ENCODE peak calls at places on chromosomes 11 and 22, in seven cellular contexts. F, Y, K, Q, R, C and P are unnamed samples.

GRCh38 chr22:36144886-36145541 is 15.5 kb downstream of the APOL3 start:
- DNase-seq in F (peak), Y (peak), K (peak), Q (no peak), R (no peak), C (peak), P (no peak)

GRCh38 chr22:35404176-35404575 is 4.2 kb downstream of the MCM5 start:
- DNase-seq in F (no peak), Y (no peak), K (no peak), Q (no peak), R (no peak), C (no peak), P (no peak)

GRCh38 chr11:7965386-7965785 is at the start of gene NLRP10:
- DNase-seq in F (peak), Y (no peak), K (no peak), Q (no peak), R (no peak), C (no peak), P (no peak)

GRCh38 chr22:50118557-50119168 is 28.9 kb downstream of the MOV10L1 start:
- DNase-seq in F (peak), Y (no peak), K (peak), Q (no peak), R (no peak), C (peak), P (no peak)

GRCh38 chr11:128964463-128964930 is 21.8 kb upstream of the TP53AIP1 start:
- DNase-seq in F (no peak), Y (no peak), K (no peak), Q (no peak), R (no peak), C (no peak), P (no peak)

GRCh38 chr22:19568337-19569311 is 44.4 kb upstream of the CLDN5 start:
- DNase-seq in F (peak), Y (no peak), K (no peak), Q (no peak), R (no peak), C (peak), P (no peak)

GRCh38 chr11:29300441-29300840 is 716.4 kb downstream of the KCNA4 start:
- DNase-seq in F (peak), Y (no peak), K (no peak), Q (no peak), R (no peak), C (no peak), P (no peak)

GRCh38 chr11:8063319-8063718 is 17.7 kb upstream of the TUB start:
- DNase-seq in F (no peak), Y (no peak), K (no peak), Q (no peak), R (no peak), C (no peak), P (no peak)

GRCh38 chr22:41825376-41825775 is 7.5 kb upstream of the SREBF2 start:
- DNase-seq in F (no peak), Y (no peak), K (no peak), Q (no peak), R (no peak), C (no peak), P (no peak)

GRCh38 chr11:132234878-132235277 is 864.5 kb downstream of the NTM start:
- DNase-seq in F (peak), Y (no peak), K (no peak), Q (no peak), R (no peak), C (no peak), P (no peak)

GRCh38 chr22:42881982-42882656 is 25.0 kb upstream of the ARFGAP3 start:
- DNase-seq in F (no peak), Y (no peak), K (no peak), Q (no peak), R (no peak), C (no peak), P (no peak)

GRCh38 chr11:2570841-2571597 is 126.2 kb downstream of the KCNQ1 start:
- DNase-seq in F (no peak), Y (no peak), K (no peak), Q (no peak), R (no peak), C (no peak), P (no peak)

GRCh38 chr11:64931290-64931689 is 4.4 kb downstream of the GPHA2 start:
- DNase-seq in F (no peak), Y (no peak), K (no peak), Q (no peak), R (no peak), C (no peak), P (no peak)

GRCh38 chr22:37098976-37099577 is 10.4 kb downstream of the TMPRSS6 start:
- DNase-seq in F (no peak), Y (no peak), K (no peak), Q (no peak), R (no peak), C (no peak), P (no peak)

GRCh38 chr11:93330446-93330984 is at the start of gene DEUP1:
- DNase-seq in F (no peak), Y (peak), K (no peak), Q (no peak), R (no peak), C (no peak), P (peak)

GRCh38 chr22:20239951-20240773 is 28.0 kb downstream of the RTN4R start:
- DNase-seq in F (no peak), Y (peak), K (no peak), Q (no peak), R (no peak), C (no peak), P (no peak)

GRCh38 chr11:21460082-21460481 is 732.8 kb upstream of the ANO5 start:
- DNase-seq in F (no peak), Y (no peak), K (no peak), Q (no peak), R (no peak), C (no peak), P (no peak)

GRCh38 chr11:35030716-35031213 is 108.2 kb upstream of the CD44 start:
- DNase-seq in F (peak), Y (no peak), K (peak), Q (no peak), R (no peak), C (peak), P (no peak)

GRCh38 chr11:19455731-19456130 is 215.0 kb upstream of the E2F8 start:
- DNase-seq in F (no peak), Y (peak), K (no peak), Q (no peak), R (no peak), C (no peak), P (no peak)

GRCh38 chr22:24989541-24989951 is 37.0 kb downstream of the KIAA1671 start:
- DNase-seq in F (no peak), Y (no peak), K (no peak), Q (no peak), R (no peak), C (no peak), P (no peak)

GRCh38 chr22:42320463-42321416 is 50.3 kb upstream of the TCF20 start:
- DNase-seq in F (no peak), Y (no peak), K (no peak), Q (no peak), R (no peak), C (no peak), P (no peak)

GRCh38 chr22:44427506-44428470 is 70.2 kb downstream of the RTL6 start:
- DNase-seq in F (no peak), Y (no peak), K (no peak), Q (no peak), R (no peak), C (peak), P (no peak)

GRCh38 chr11:28922351-28922981 is 814.3 kb downstream of the METTL15 start:
- DNase-seq in F (no peak), Y (no peak), K (no peak), Q (no peak), R (no peak), C (no peak), P (no peak)

GRCh38 chr22:32355760-32356159 is 1.9 kb upstream of the RFPL3 start:
- DNase-seq in F (no peak), Y (no peak), K (peak), Q (no peak), R (no peak), C (peak), P (no peak)

GRCh38 chr11:65288706-65289536 is 25.7 kb upstream of the CDC42EP2 start:
- DNase-seq in F (no peak), Y (no peak), K (no peak), Q (no peak), R (no peak), C (no peak), P (no peak)

GRCh38 chr11:102177974-102178631 is 67.9 kb downstream of the YAP1 start:
- DNase-seq in F (peak), Y (no peak), K (peak), Q (no peak), R (no peak), C (peak), P (no peak)

GRCh38 chr11:130554241-130555055 is 106.0 kb downstream of the ADAMTS15 start:
- DNase-seq in F (no peak), Y (no peak), K (no peak), Q (no peak), R (no peak), C (no peak), P (no peak)

GRCh38 chr11:22508691-22509090 is 116.9 kb downstream of the FANCF start:
- DNase-seq in F (no peak), Y (no peak), K (no peak), Q (no peak), R (no peak), C (no peak), P (no peak)

GRCh38 chr11:376531-377173 is 7.4 kb downstream of the B4GALNT4 start:
- DNase-seq in F (no peak), Y (no peak), K (no peak), Q (no peak), R (no peak), C (no peak), P (no peak)

GRCh38 chr11:14549891-14550290 is 29.7 kb upstream of the PSMA1 start:
- DNase-seq in F (no peak), Y (no peak), K (no peak), Q (no peak), R (no peak), C (no peak), P (no peak)

GRCh38 chr22:40641269-40641668 is 4.8 kb upstream of the MRTFA start:
- DNase-seq in F (no peak), Y (no peak), K (no peak), Q (no peak), R (no peak), C (no peak), P (no peak)